ENCODE peak calls at places on chromosomes 13 and 19, in five cellular contexts. L, E, G, R and Z are unnamed samples.

GRCh38 chr13:109794095-109794494 is 7.7 kb upstream of the IRS2 start:
- DNase-seq in R (no peak), E (no peak), L (no peak), G (no peak), Z (no peak)

GRCh38 chr13:51873419-51873818 is 11.7 kb downstream of the CCDC70 start:
- DNase-seq in R (no peak), G (no peak), L (no peak), E (no peak), Z (no peak)

GRCh38 chr19:31674503-31675186 is 325.4 kb upstream of the TSHZ3 start:
- DNase-seq in G (no peak), E (no peak), R (no peak), L (no peak), Z (no peak)

GRCh38 chr13:92122454-92122853 is 724.0 kb downstream of the GPC5 start:
- DNase-seq in R (no peak), L (no peak), G (no peak), E (no peak), Z (no peak)

GRCh38 chr19:13006431-13007281 is 11.4 kb downstream of the NFIX start:
- DNase-seq in E (no peak), L (no peak), G (no peak), R (no peak), Z (no peak)

GRCh38 chr19:29006057-29006735 is 206.8 kb downstream of the UQCRFS1 start:
- DNase-seq in R (no peak), L (no peak), E (peak), G (no peak), Z (no peak)

GRCh38 chr13:100130930-100131511 is 42.1 kb downstream of the PCCA start:
- DNase-seq in G (no peak), R (no peak), E (no peak), L (no peak), Z (no peak)

GRCh38 chr13:106630162-106630561 is 62.2 kb upstream of the ARGLU1 start:
- DNase-seq in G (no peak), E (no peak), R (no peak), L (no peak), Z (no peak)

GRCh38 chr13:79187917-79188699 is 217.9 kb downstream of the RBM26 start:
- DNase-seq in E (no peak), G (no peak), R (no peak), L (no peak), Z (no peak)

GRCh38 chr13:60112771-60113170 is 51.0 kb downstream of the DIAPH3 start:
- DNase-seq in E (no peak), L (no peak), R (no peak), G (no peak), Z (no peak)

GRCh38 chr19:45469835-45470146 is 2.0 kb downstream of the FOSB start:
- DNase-seq in G (no peak), R (no peak), E (no peak), L (no peak), Z (peak)

GRCh38 chr19:33317522-33317921 is 15.2 kb upstream of the CEBPA start:
- DNase-seq in E (no peak), G (no peak), R (no peak), L (no peak), Z (no peak)

GRCh38 chr13:111123221-111123620 is 8.1 kb downstream of the ARHGEF7 start:
- DNase-seq in E (no peak), L (no peak), R (no peak), G (no peak), Z (no peak)

GRCh38 chr13:36344886-36345437 is 1.2 kb downstream of the SPART start:
- DNase-seq in G (peak), R (no peak), E (no peak), L (peak), Z (peak)

GRCh38 chr13:108326318-108326717 is 56.8 kb downstream of the TNFSF13B start:
- DNase-seq in G (no peak), L (no peak), R (no peak), E (no peak), Z (no peak)

GRCh38 chr13:21348771-21349170 is 110.3 kb downstream of the ZDHHC20 start:
- DNase-seq in E (no peak), L (no peak), G (no peak), R (no peak), Z (no peak)

GRCh38 chr13:30617315-30618185 is at the start of gene USPL1:
- DNase-seq in G (peak), L (peak), E (peak), R (peak), Z (peak)

GRCh38 chr13:30618186-30618937 is 642 bp downstream of the USPL1 start:
- DNase-seq in R (no peak), E (no peak), L (peak), G (peak), Z (peak)

GRCh38 chr13:30615851-30616311 is 1.8 kb upstream of the USPL1 start:
- DNase-seq in R (no peak), G (no peak), L (no peak), E (no peak), Z (no peak)

GRCh38 chr13:30618938-30619289 is 1.2 kb downstream of the USPL1 start:
- DNase-seq in R (no peak), G (no peak), E (no peak), L (no peak), Z (no peak)

GRCh38 chr13:30616927-30617314 is 799 bp upstream of the USPL1 start:
- DNase-seq in E (peak), R (no peak), G (peak), L (peak), Z (peak)
- TF ChIP-seq CTCF in E (no peak), R (no peak), G (no peak), L (no peak), Z (no peak)

GRCh38 chr13:44961997-44962396 is 27.3 kb downstream of the NUFIP1 start:
- DNase-seq in G (no peak), L (no peak), R (no peak), E (no peak), Z (no peak)

GRCh38 chr13:44971656-44972595 is 17.3 kb downstream of the NUFIP1 start:
- DNase-seq in R (no peak), G (no peak), E (no peak), L (no peak), Z (no peak)

GRCh38 chr13:44969858-44970484 is 19.3 kb downstream of the NUFIP1 start:
- DNase-seq in E (no peak), G (no peak), R (no peak), L (peak), Z (no peak)

GRCh38 chr13:44972956-44973581 is 16.2 kb downstream of the NUFIP1 start:
- DNase-seq in E (no peak), L (peak), G (peak), R (no peak), Z (no peak)

GRCh38 chr13:44967656-44968451 is 21.4 kb downstream of the NUFIP1 start:
- DNase-seq in L (no peak), G (no peak), R (no peak), E (no peak), Z (no peak)
- TF ChIP-seq CTCF in L (no peak), G (no peak), R (peak), E (peak), Z (no peak)

DNA sequence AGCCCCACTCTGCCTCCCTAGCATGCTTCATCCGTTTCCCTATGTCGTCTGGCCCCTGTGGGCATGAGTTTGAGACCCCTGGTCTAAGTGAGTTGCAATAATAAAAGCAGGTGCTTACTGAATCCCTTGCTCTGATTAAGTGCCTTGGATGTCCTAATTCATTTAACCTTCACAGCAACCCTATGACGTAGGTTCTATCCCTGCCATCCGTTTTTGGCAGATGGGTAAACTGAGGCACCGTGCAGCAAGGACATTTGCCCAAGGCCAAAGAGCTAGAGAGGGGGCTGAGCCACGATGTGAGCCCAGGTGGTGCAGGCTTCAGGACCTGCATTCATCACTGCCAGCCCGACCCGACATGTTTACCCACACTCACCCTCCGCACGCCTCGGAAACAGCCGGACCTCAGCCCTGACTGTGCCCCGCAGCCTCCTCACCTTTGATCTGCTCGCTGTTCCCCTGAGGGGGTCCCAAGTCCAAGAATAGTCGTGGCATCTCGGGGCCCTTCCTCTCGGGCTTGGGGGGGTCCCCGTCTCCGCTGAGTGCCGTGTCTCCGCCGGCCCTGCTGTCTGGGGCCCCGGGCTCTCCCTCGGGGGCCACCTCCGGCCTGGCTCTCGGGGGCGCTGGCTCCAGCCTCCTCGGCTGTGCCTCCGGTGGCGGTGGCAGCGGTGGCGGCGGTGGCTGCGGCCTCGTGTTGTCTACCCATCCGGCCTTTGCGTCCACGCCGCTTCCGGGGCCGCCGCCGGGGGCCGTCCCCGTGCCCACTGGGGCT is 14.5 kb downstream of the LMTK3 start:
- DNase-seq in L (no peak), R (no peak), E (no peak), G (no peak), Z (no peak)
- TF ChIP-seq CTCF in L (no peak), R (no peak), E (no peak), G (no peak), Z (no peak)

GRCh38 chr19:16836115-16836905 is 7.1 kb downstream of the SIN3B start:
- DNase-seq in L (peak), G (peak), R (no peak), E (no peak), Z (peak)
- TF ChIP-seq CTCF in L (peak), G (no peak), R (no peak), E (peak), Z (peak)

DNA sequence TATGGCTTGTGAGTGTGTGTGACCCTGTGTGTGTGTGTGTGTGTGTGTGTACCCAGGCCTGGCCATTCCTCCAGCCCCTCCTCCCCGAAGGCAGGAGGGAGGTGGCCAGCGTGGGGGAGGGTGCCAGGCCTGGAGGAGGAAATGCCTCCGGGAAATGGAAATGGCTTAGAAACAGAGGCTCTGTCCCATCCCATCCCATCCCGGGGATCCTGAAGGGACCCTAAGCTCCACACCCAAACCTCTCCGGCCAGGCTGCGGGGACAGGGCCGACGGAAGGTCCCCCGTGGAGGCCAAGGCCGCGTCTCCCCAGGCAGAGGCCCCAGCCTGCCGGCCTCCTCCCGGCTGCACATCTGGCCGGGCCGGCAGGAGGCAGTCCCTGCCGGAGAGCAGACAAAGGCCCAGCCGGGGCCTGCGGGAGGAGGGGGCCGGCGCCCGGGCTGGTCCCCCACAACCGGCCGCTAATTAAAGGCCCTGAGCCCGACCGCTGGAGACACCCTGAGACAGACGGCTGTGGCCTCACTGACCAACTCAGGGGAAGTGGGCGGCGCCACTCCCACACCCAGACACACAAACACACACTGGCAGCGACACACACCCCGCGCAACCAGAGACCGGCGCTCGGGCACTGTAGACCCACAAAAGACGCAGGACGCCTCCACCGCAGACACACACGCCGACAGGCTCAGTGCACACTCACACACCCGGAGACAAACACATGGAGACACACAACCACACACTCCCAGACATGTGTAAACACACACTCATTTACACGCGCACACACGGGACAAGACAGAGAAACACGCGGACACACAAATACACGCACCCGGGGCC is 1.1 kb downstream of the ADAMTS10 start:
- DNase-seq in R (no peak), E (no peak), G (peak), L (peak), Z (peak)
- TF ChIP-seq CTCF in R (no peak), E (peak), G (no peak), L (peak), Z (no peak)

DNA sequence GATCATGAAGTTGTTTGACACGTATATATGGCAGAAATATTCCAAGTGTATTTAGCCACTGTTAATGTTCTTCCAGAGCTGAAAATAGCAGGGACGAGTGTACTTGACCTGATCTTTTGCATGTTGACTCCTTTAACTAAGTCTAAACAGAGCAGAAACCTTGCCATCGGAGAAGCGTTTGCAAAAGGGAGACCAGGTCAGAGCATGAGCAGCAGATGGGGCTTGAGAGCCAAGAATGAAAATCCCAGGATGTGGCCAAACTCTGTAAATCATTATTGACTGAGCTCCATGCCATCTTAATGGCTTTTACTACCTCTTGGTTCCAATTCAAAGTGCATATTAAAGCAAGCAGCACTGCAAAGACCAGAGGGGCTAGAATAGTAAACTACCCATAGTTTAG is 55.5 kb downstream of the FAM216B start:
- DNase-seq in G (no peak), L (peak), R (no peak), E (no peak), Z (peak)
- TF ChIP-seq CTCF in G (no peak), L (peak), R (peak), E (peak), Z (no peak)

GRCh38 chr19:49097453-49098288 is 12.4 kb downstream of the SNRNP70 start:
- DNase-seq in L (peak), E (no peak), G (peak), R (peak), Z (peak)
- TF ChIP-seq CTCF in L (peak), E (peak), G (peak), R (peak), Z (peak)

GRCh38 chr13:46289260-46289955 is 77.7 kb downstream of the LRRC63 start:
- DNase-seq in R (no peak), L (no peak), E (no peak), G (no peak), Z (no peak)
- TF ChIP-seq CTCF in R (no peak), L (no peak), E (no peak), G (no peak), Z (no peak)